ENCODE peak calls at places on chromosomes 4 and X, in eight cellular contexts. Z, Y, C, E, M, L, B and F are unnamed samples.

GRCh38 chr4:15756361-15756861 is 21.7 kb upstream of the CD38 start:
- DNase-seq in C (peak), E (peak), L (no peak), M (no peak), B (peak), Y (no peak), Z (peak), F (peak)

GRCh38 chrX:154529206-154529612 is 13.2 kb upstream of the FAM3A start:
- DNase-seq in Z (no peak), B (no peak), Y (no peak), M (no peak), E (peak), L (no peak), C (no peak), F (no peak)

GRCh38 chr4:38094419-38094818 is 134.2 kb downstream of the PTTG2 start:
- DNase-seq in C (no peak), L (no peak), M (no peak), Y (no peak), E (no peak), Z (no peak), B (no peak), F (no peak)

GRCh38 chr4:142121448-142121847 is 485.1 kb downstream of the IL15 start:
- DNase-seq in Z (no peak), C (no peak), M (no peak), L (no peak), E (no peak), B (no peak), Y (no peak), F (no peak)

GRCh38 chrX:33726281-33727160 is 405.6 kb downstream of the FAM47A start:
- DNase-seq in C (no peak), Y (no peak), B (no peak), M (no peak), E (no peak), Z (no peak), L (no peak), F (no peak)

GRCh38 chr4:139184129-139184528 is 7.1 kb upstream of the ELF2 start:
- DNase-seq in C (no peak), Y (no peak), M (no peak), L (no peak), Z (no peak), B (no peak), E (peak), F (no peak)

GRCh38 chrX:14753436-14753835 is 119.4 kb downstream of the FANCB start:
- DNase-seq in B (no peak), C (no peak), L (no peak), Z (no peak), M (no peak), Y (no peak), E (no peak), F (no peak)

GRCh38 chr4:54553001-54553400 is 104.8 kb upstream of the KIT start:
- DNase-seq in Z (no peak), L (no peak), Y (no peak), E (peak), B (no peak), M (no peak), C (no peak), F (no peak)

GRCh38 chrX:39850630-39851152 is 247.1 kb downstream of the BCOR start:
- DNase-seq in M (no peak), Y (no peak), Z (peak), E (peak), B (peak), L (no peak), C (no peak), F (peak)

GRCh38 chr4:20299515-20299914 is 47.8 kb downstream of the SLIT2 start:
- DNase-seq in B (no peak), M (no peak), Y (no peak), C (no peak), L (no peak), Z (no peak), E (peak), F (no peak)

GRCh38 chr4:176425035-176425434 is 105.3 kb downstream of the SPCS3 start:
- DNase-seq in Y (no peak), E (peak), B (no peak), C (no peak), Z (no peak), L (no peak), M (no peak), F (no peak)

GRCh38 chr4:122205687-122206086 is 53.6 kb downstream of the BLTP1 start:
- DNase-seq in M (no peak), L (no peak), Y (no peak), B (no peak), E (no peak), C (no peak), Z (no peak), F (no peak)

GRCh38 chrX:36642052-36642451 is 366.1 kb upstream of the FAM47C start:
- DNase-seq in E (no peak), B (no peak), C (no peak), L (no peak), Y (no peak), Z (no peak), M (no peak), F (no peak)

GRCh38 chr4:39384563-39384962 is 18.4 kb upstream of the RFC1 start:
- DNase-seq in E (no peak), Z (no peak), B (no peak), C (no peak), Y (no peak), L (no peak), M (no peak), F (no peak)

GRCh38 chrX:10110316-10110932 is 46.4 kb upstream of the CLCN4 start:
- DNase-seq in C (no peak), M (no peak), E (no peak), B (no peak), Y (no peak), L (no peak), Z (no peak), F (no peak)

GRCh38 chrX:10043386-10043785 is 76.2 kb downstream of the CLDN34 start:
- DNase-seq in L (no peak), B (no peak), Y (no peak), C (no peak), M (no peak), E (no peak), Z (no peak), F (no peak)

GRCh38 chrX:136589966-136590365 is 58.0 kb downstream of the VGLL1 start:
- DNase-seq in E (peak), Y (no peak), C (no peak), L (no peak), Z (no peak), M (no peak), B (no peak), F (no peak)

GRCh38 chrX:151634937-151635336 is 60.3 kb upstream of the PRRG3 start:
- DNase-seq in E (no peak), Y (no peak), Z (no peak), B (no peak), L (no peak), M (no peak), C (no peak), F (no peak)

GRCh38 chrX:1392376-1393130 is 640 bp upstream of the SLC25A6 start:
- DNase-seq in M (peak), Z (peak), Y (no peak), E (peak), B (peak), C (no peak), L (no peak), F (no peak)

GRCh38 chr4:26197018-26197779 is 123.6 kb upstream of the RBPJ start:
- DNase-seq in Z (peak), E (peak), B (peak), M (no peak), C (peak), L (no peak), Y (peak), F (peak)

GRCh38 chr4:176376032-176376614 is 56.4 kb downstream of the SPCS3 start:
- DNase-seq in B (no peak), L (no peak), Z (peak), Y (no peak), M (no peak), C (no peak), E (peak), F (no peak)

GRCh38 chrX:154443479-154443910 is 446 bp upstream of the FAM50A start:
- DNase-seq in M (no peak), E (peak), B (no peak), Y (no peak), L (no peak), C (no peak), Z (no peak), F (no peak)

GRCh38 chr4:102217345-102217744 is 127.9 kb downstream of the SLC39A8 start:
- DNase-seq in M (no peak), B (no peak), L (no peak), E (no peak), C (no peak), Y (no peak), Z (no peak), F (no peak)

GRCh38 chr4:141388483-141388882 is 167.8 kb downstream of the ZNF330 start:
- DNase-seq in Z (no peak), Y (no peak), M (no peak), C (no peak), L (no peak), B (no peak), E (peak), F (no peak)

GRCh38 chr4:3220586-3221494 is 28.1 kb upstream of the MSANTD1 start:
- DNase-seq in C (no peak), E (no peak), M (no peak), Z (no peak), B (no peak), Y (no peak), L (no peak), F (no peak)

GRCh38 chr4:25884040-25884788 is 21.4 kb upstream of the SEL1L3 start:
- DNase-seq in B (no peak), L (no peak), E (peak), M (no peak), C (no peak), Z (no peak), Y (no peak), F (no peak)

GRCh38 chr4:100311181-100311580 is 120.9 kb upstream of the DDIT4L start:
- DNase-seq in B (no peak), E (peak), L (no peak), Y (no peak), Z (peak), C (no peak), M (no peak), F (no peak)

GRCh38 chrX:38452603-38453002 is 100.2 kb downstream of the OTC start:
- DNase-seq in Y (no peak), C (no peak), E (no peak), Z (no peak), M (no peak), L (peak), B (peak), F (no peak)

GRCh38 chr4:139675156-139675555 is 9.5 kb downstream of the MGST2 start:
- DNase-seq in B (no peak), C (no peak), Z (no peak), Y (no peak), M (no peak), E (no peak), L (no peak), F (no peak)

GRCh38 chr4:89657931-89658700 is 178.8 kb downstream of the SNCA start:
- DNase-seq in M (no peak), E (peak), B (no peak), Z (peak), C (no peak), Y (no peak), L (no peak), F (no peak)